ENCODE peak calls at places on chromosome 1, in ten cellular contexts. E, R, M, X, O, I, F, D, Q and P are unnamed samples.

GRCh38 chr1:202376247-202376646 is 27.7 kb downstream of the PPP1R12B start:
- DNase-seq in E (peak; percentile 39), R (no peak), M (no peak), X (no peak), O (no peak), I (no peak), F (no peak), D (no peak), Q (no peak), P (no peak)

GRCh38 chr1:38953433-38953860 is 11.8 kb upstream of the RHBDL2 start:
- DNase-seq in E (peak; percentile 11), R (no peak), M (no peak), X (no peak), O (peak; percentile 72), I (no peak), F (no peak), D (no peak), Q (no peak), P (no peak)

GRCh38 chr1:241782396-241782795 is 65.6 kb upstream of the EXO1 start:
- DNase-seq in E (peak; percentile 9), R (no peak), M (no peak), X (no peak), O (no peak), I (no peak), F (no peak), D (no peak), Q (no peak), P (peak; percentile 65)

GRCh38 chr1:9852410-9853301 is 28.9 kb upstream of the CLSTN1 start:
- DNase-seq in E (peak; percentile 78), R (no peak), M (peak; percentile 27), X (no peak), O (no peak), I (peak; percentile 66), F (no peak), D (no peak), Q (no peak), P (no peak)

GRCh38 chr1:43930168-43930948 is 3.2 kb upstream of the ARTN start:
- DNase-seq in E (no peak), R (no peak), M (no peak), X (no peak), O (peak; percentile 87), I (no peak), F (no peak), D (no peak), Q (no peak), P (no peak)

GRCh38 chr1:171226757-171227370 is 21.4 kb upstream of the FMO1 start:
- DNase-seq in E (peak; percentile 80), R (peak; percentile 1), M (no peak), X (no peak), O (peak; percentile 66), I (peak; percentile 61), F (peak; percentile 27), D (no peak), Q (no peak), P (peak; percentile 44)

GRCh38 chr1:234861761-234862160 is 251.8 kb upstream of the IRF2BP2 start:
- DNase-seq in E (no peak), R (no peak), M (no peak), X (no peak), O (no peak), I (no peak), F (no peak), D (no peak), Q (no peak), P (no peak)

GRCh38 chr1:189206617-189207016 is 1271.0 kb downstream of the BRINP3 start:
- DNase-seq in E (peak; percentile 2), R (no peak), M (no peak), X (no peak), O (no peak), I (no peak), F (no peak), D (no peak), Q (no peak), P (no peak)

GRCh38 chr1:154714638-154715037 is 106.7 kb upstream of the ADAR start:
- DNase-seq in E (peak; percentile 28), R (no peak), M (no peak), X (no peak), O (no peak), I (peak; percentile 17), F (peak; percentile 62), D (no peak), Q (no peak), P (peak; percentile 39)

GRCh38 chr1:30450818-30451233 is 272.6 kb downstream of the MATN1 start:
- DNase-seq in E (no peak), R (no peak), M (no peak), X (no peak), O (peak; percentile 15), I (no peak), F (no peak), D (no peak), Q (no peak), P (no peak)

GRCh38 chr1:162475089-162475488 is 22.5 kb upstream of the UHMK1 start:
- DNase-seq in E (no peak), R (no peak), M (peak; percentile 13), X (no peak), O (no peak), I (no peak), F (no peak), D (no peak), Q (no peak), P (no peak)

GRCh38 chr1:229303855-229304254 is 32.9 kb downstream of the RAB4A start:
- DNase-seq in E (no peak), R (no peak), M (no peak), X (no peak), O (no peak), I (no peak), F (no peak), D (no peak), Q (no peak), P (no peak)

GRCh38 chr1:247212012-247212411 is 40.2 kb upstream of the ZNF124 start:
- DNase-seq in E (no peak), R (no peak), M (no peak), X (no peak), O (no peak), I (no peak), F (no peak), D (no peak), Q (no peak), P (no peak)

GRCh38 chr1:23531695-23532094 is 662 bp upstream of the E2F2 start:
- DNase-seq in E (no peak), R (no peak), M (no peak), X (no peak), O (no peak), I (no peak), F (no peak), D (no peak), Q (no peak), P (peak; percentile 60)

GRCh38 chr1:236468625-236469024 is 55.2 kb upstream of the LGALS8 start:
- DNase-seq in E (no peak), R (no peak), M (no peak), X (no peak), O (peak; percentile 52), I (no peak), F (no peak), D (no peak), Q (no peak), P (no peak)

GRCh38 chr1:19250629-19251304 is 557 bp downstream of the EMC1 start:
- DNase-seq in E (no peak), R (no peak), M (no peak), X (no peak), O (peak; percentile 70), I (no peak), F (no peak), D (no peak), Q (no peak), P (peak; percentile 18)

GRCh38 chr1:24715658-24716057 is 29.6 kb upstream of the CLIC4 start:
- DNase-seq in E (no peak), R (no peak), M (no peak), X (no peak), O (no peak), I (no peak), F (no peak), D (no peak), Q (no peak), P (no peak)

GRCh38 chr1:27106561-27107323 is 48.2 kb downstream of the SLC9A1 start:
- DNase-seq in E (no peak), R (no peak), M (no peak), X (no peak), O (no peak), I (no peak), F (no peak), D (no peak), Q (no peak), P (no peak)

GRCh38 chr1:100162881-100163280 is 15.2 kb downstream of the LRRC39 start:
- DNase-seq in E (no peak), R (no peak), M (no peak), X (no peak), O (no peak), I (no peak), F (no peak), D (no peak), Q (no peak), P (no peak)